ENCODE peak calls at places on chromosomes 13 and 19, in six cellular contexts. D is right cardiac atrium; I is hepatocyte; P is mesenteric fat pad; Q is right lobe of liver; N is stimulated activated CD8-positive, alpha-beta memory T cell treated with anti-CD3 and anti-CD28 coated beads, Interleukin-7, amount 100 ng/mL, for 24 hours. V is an unnamed sample.

GRCh38 chr13:44050450-44051063 is 170.9 kb downstream of the LACC1 start:
- DNase-seq in D (no peak), I (peak), P (no peak), Q (no peak), N (no peak), V (peak)

GRCh38 chr13:111253334-111253872 is 67.0 kb upstream of the TEX29 start:
- DNase-seq in D (no peak), I (no peak), P (no peak), Q (no peak), N (no peak), V (no peak)

GRCh38 chr19:5961969-5962945 is 15.7 kb downstream of the RANBP3 start:
- DNase-seq in D (peak), I (peak), P (no peak), Q (peak), N (peak), V (peak)

GRCh38 chr19:49340069-49340864 is 5.1 kb downstream of the CD37 start:
- DNase-seq in D (peak), I (peak), P (peak), Q (peak), N (no peak), V (peak)

GRCh38 chr13:102212729-102213128 is 189.1 kb downstream of the FGF14 start:
- DNase-seq in D (no peak), I (no peak), P (no peak), Q (no peak), N (no peak), V (no peak)

GRCh38 chr19:48135411-48135810 is 24.8 kb upstream of the PLA2G4C start:
- DNase-seq in D (no peak), I (peak), P (no peak), Q (no peak), N (no peak), V (no peak)

GRCh38 chr19:13053761-13054604 is 48.7 kb downstream of the LYL1 start:
- DNase-seq in D (peak), I (peak), P (no peak), Q (peak), N (no peak), V (peak)

GRCh38 chr19:34263745-34264237 is 9.4 kb downstream of the GARRE1 start:
- DNase-seq in D (no peak), I (no peak), P (no peak), Q (no peak), N (no peak), V (no peak)

GRCh38 chr19:55247621-55248099 is 11.2 kb downstream of the PPP6R1 start:
- DNase-seq in D (peak), I (no peak), P (no peak), Q (no peak), N (no peak), V (peak)

GRCh38 chr19:39084732-39085080 is 538 bp downstream of the ACP7 start:
- DNase-seq in D (no peak), I (no peak), P (no peak), Q (no peak), N (no peak), V (no peak)

GRCh38 chr13:36125841-36126240 is 5.3 kb downstream of the DCLK1 start:
- DNase-seq in D (peak), I (no peak), P (no peak), Q (no peak), N (no peak), V (no peak)

GRCh38 chr13:57629821-57630235 is 1.7 kb upstream of the PCDH17 start:
- DNase-seq in D (peak), I (peak), P (peak), Q (peak), N (no peak), V (peak)

GRCh38 chr13:80033286-80033685 is 307.6 kb downstream of the SPRY2 start:
- DNase-seq in D (no peak), I (no peak), P (no peak), Q (no peak), N (no peak), V (no peak)

GRCh38 chr19:35059006-35059798 is 17.7 kb downstream of the HPN start:
- DNase-seq in D (no peak), I (peak), P (no peak), Q (peak), N (no peak), V (no peak)

GRCh38 chr13:64925284-64925683 is 2304.9 kb downstream of the PCDH9 start:
- DNase-seq in D (no peak), I (peak), P (no peak), Q (no peak), N (no peak), V (peak)

GRCh38 chr13:41905600-41906254 is 55.2 kb downstream of the VWA8 start:
- DNase-seq in D (no peak), I (peak), P (no peak), Q (no peak), N (no peak), V (peak)

GRCh38 chr19:10643968-10644290 is 10.2 kb upstream of the ILF3 start:
- DNase-seq in D (no peak), I (peak), P (no peak), Q (no peak), N (no peak), V (peak)

GRCh38 chr19:33231511-33231910 is 5.9 kb upstream of the SLC7A10 start:
- DNase-seq in D (no peak), I (no peak), P (no peak), Q (no peak), N (no peak), V (no peak)

GRCh38 chr13:71730267-71730666 is 136.7 kb downstream of the DACH1 start:
- DNase-seq in D (no peak), I (no peak), P (no peak), Q (no peak), N (no peak), V (no peak)